ENCODE peak calls at places on chromosomes 3 and 15, in seven cellular contexts. One of them, this sample, is unnamed.

GRCh38 chr15:69885182-69886041 is 212.3 kb downstream of the TLE3 start:
- DNase-seq in putamen: peak; percentile 15
- DNase-seq in HTR-8/SVneo: no peak
- DNase-seq in GM18507: no peak
- DNase-seq in brain microvascular endothelial cell: no peak
- DNase-seq in ELR: no peak
- DNase-seq in GM13976: no peak
- DNase-seq in this sample: no peak

GRCh38 chr15:50028323-50028722 is 90.7 kb downstream of the ATP8B4 start:
- DNase-seq in GM18507: no peak
- DNase-seq in putamen: no peak
- DNase-seq in brain microvascular endothelial cell: no peak
- DNase-seq in HTR-8/SVneo: no peak
- DNase-seq in GM13976: no peak
- DNase-seq in ELR: no peak
- DNase-seq in this sample: no peak

GRCh38 chr3:85037203-85037602 is 78.4 kb downstream of the CADM2 start:
- DNase-seq in brain microvascular endothelial cell: no peak
- DNase-seq in putamen: no peak
- DNase-seq in HTR-8/SVneo: no peak
- DNase-seq in GM18507: no peak
- DNase-seq in GM13976: no peak
- DNase-seq in ELR: no peak
- DNase-seq in this sample: no peak

GRCh38 chr3:139808196-139808595 is 126.8 kb upstream of the CLSTN2 start:
- DNase-seq in ELR: no peak
- DNase-seq in HTR-8/SVneo: no peak
- DNase-seq in GM13976: no peak
- DNase-seq in putamen: no peak
- DNase-seq in brain microvascular endothelial cell: no peak
- DNase-seq in GM18507: no peak
- DNase-seq in this sample: no peak

GRCh38 chr3:62577153-62577552 is 203.8 kb upstream of the FEZF2 start:
- DNase-seq in HTR-8/SVneo: no peak
- DNase-seq in brain microvascular endothelial cell: no peak
- DNase-seq in ELR: no peak
- DNase-seq in GM18507: no peak
- DNase-seq in GM13976: no peak
- DNase-seq in putamen: no peak
- DNase-seq in this sample: no peak

GRCh38 chr3:194275231-194275671 is 75.9 kb downstream of the CPN2 start:
- DNase-seq in ELR: peak; percentile 49
- DNase-seq in putamen: no peak
- DNase-seq in GM18507: no peak
- DNase-seq in HTR-8/SVneo: no peak
- DNase-seq in brain microvascular endothelial cell: no peak
- DNase-seq in GM13976: peak; percentile 32
- DNase-seq in this sample: no peak

GRCh38 chr15:73683624-73684536 is at the start of gene CD276:
- DNase-seq in GM13976: peak; percentile 85
- DNase-seq in HTR-8/SVneo: peak; percentile 68
- DNase-seq in putamen: peak; percentile 61
- DNase-seq in brain microvascular endothelial cell: peak; percentile 51
- DNase-seq in GM18507: no peak
- DNase-seq in ELR: peak; percentile 81
- DNase-seq in this sample: peak; percentile 73

GRCh38 chr15:50977157-50977556 is 68.7 kb downstream of the AP4E1 start:
- DNase-seq in GM13976: no peak
- DNase-seq in GM18507: no peak
- DNase-seq in HTR-8/SVneo: no peak
- DNase-seq in ELR: no peak
- DNase-seq in putamen: no peak
- DNase-seq in brain microvascular endothelial cell: no peak
- DNase-seq in this sample: no peak

GRCh38 chr3:160828880-160829279 is 72.8 kb downstream of the PPM1L start:
- DNase-seq in GM18507: no peak
- DNase-seq in putamen: no peak
- DNase-seq in HTR-8/SVneo: no peak
- DNase-seq in brain microvascular endothelial cell: no peak
- DNase-seq in ELR: no peak
- DNase-seq in GM13976: no peak
- DNase-seq in this sample: no peak

GRCh38 chr15:64532921-64533320 is 72.5 kb downstream of the ZNF609 start:
- DNase-seq in brain microvascular endothelial cell: no peak
- DNase-seq in ELR: no peak
- DNase-seq in GM18507: no peak
- DNase-seq in GM13976: no peak
- DNase-seq in HTR-8/SVneo: no peak
- DNase-seq in putamen: no peak
- DNase-seq in this sample: no peak

GRCh38 chr3:124829819-124830554 is 57.2 kb downstream of the ITGB5 start:
- DNase-seq in ELR: peak; percentile 28
- DNase-seq in brain microvascular endothelial cell: no peak
- DNase-seq in GM18507: no peak
- DNase-seq in putamen: no peak
- DNase-seq in GM13976: no peak
- DNase-seq in HTR-8/SVneo: no peak
- DNase-seq in this sample: no peak

GRCh38 chr3:142224482-142225072 is 808 bp downstream of the GK5 start:
- DNase-seq in GM13976: no peak
- DNase-seq in GM18507: no peak
- DNase-seq in putamen: no peak
- DNase-seq in ELR: peak; percentile 8
- DNase-seq in HTR-8/SVneo: no peak
- DNase-seq in brain microvascular endothelial cell: no peak
- DNase-seq in this sample: no peak

This sample was measured in Peyer's patch.